ENCODE peak calls at places on chromosomes 6 and 20, in nine cellular contexts. I, W, H, C, Y, Q, J, Z and E are unnamed samples.

GRCh38 chr6:33702345-33702977 is 9.0 kb downstream of the UQCC2 start:
- DNase-seq in I (no peak), W (peak), H (no peak), C (no peak), Y (peak), Q (peak), J (peak), Z (no peak), E (no peak)

GRCh38 chr20:48769111-48769879 is 58.5 kb downstream of the PREX1 start:
- DNase-seq in I (peak), W (peak), H (peak), C (no peak), Y (no peak), Q (no peak), J (no peak), Z (peak), E (no peak)

GRCh38 chr20:50678213-50678898 is 13.0 kb downstream of the RIPOR3 start:
- DNase-seq in I (no peak), W (peak), H (no peak), C (no peak), Y (no peak), Q (no peak), J (no peak), Z (no peak), E (no peak)

GRCh38 chr6:45737331-45738056 is 278.2 kb downstream of the CLIC5 start:
- DNase-seq in I (no peak), W (no peak), H (no peak), C (no peak), Y (no peak), Q (no peak), J (no peak), Z (no peak), E (no peak)

GRCh38 chr6:1787109-1787466 is 177.4 kb downstream of the FOXC1 start:
- DNase-seq in I (no peak), W (no peak), H (no peak), C (no peak), Y (no peak), Q (no peak), J (no peak), Z (no peak), E (no peak)

GRCh38 chr6:13248953-13249432 is 79.3 kb downstream of the TBC1D7 start:
- DNase-seq in I (no peak), W (no peak), H (no peak), C (no peak), Y (no peak), Q (no peak), J (no peak), Z (no peak), E (no peak)

GRCh38 chr6:27237089-27237723 is 10.3 kb upstream of the PRSS16 start:
- DNase-seq in I (no peak), W (peak), H (no peak), C (no peak), Y (peak), Q (peak), J (peak), Z (no peak), E (peak)

GRCh38 chr6:38510205-38510604 is 129.5 kb downstream of the BTBD9 start:
- DNase-seq in I (no peak), W (peak), H (no peak), C (no peak), Y (peak), Q (peak), J (no peak), Z (no peak), E (no peak)

GRCh38 chr20:63941282-63942060 is 14.7 kb downstream of the UCKL1 start:
- DNase-seq in I (peak), W (no peak), H (no peak), C (peak), Y (peak), Q (no peak), J (no peak), Z (no peak), E (no peak)

GRCh38 chr6:79605061-79605460 is 26.1 kb upstream of the SH3BGRL2 start:
- DNase-seq in I (no peak), W (no peak), H (no peak), C (no peak), Y (no peak), Q (peak), J (no peak), Z (no peak), E (no peak)

GRCh38 chr6:7323074-7323473 is 10.1 kb upstream of the SSR1 start:
- DNase-seq in I (no peak), W (no peak), H (no peak), C (no peak), Y (no peak), Q (no peak), J (no peak), Z (no peak), E (no peak)

GRCh38 chr20:23078351-23078993 is 7.7 kb downstream of the CD93 start:
- DNase-seq in I (no peak), W (peak), H (no peak), C (no peak), Y (no peak), Q (peak), J (no peak), Z (no peak), E (no peak)

GRCh38 chr6:6057442-6058053 is 50.8 kb upstream of the NRN1 start:
- DNase-seq in I (no peak), W (peak), H (no peak), C (no peak), Y (peak), Q (peak), J (peak), Z (no peak), E (peak)

GRCh38 chr6:77034161-77034560 is 429.1 kb downstream of the HTR1B start:
- DNase-seq in I (no peak), W (peak), H (no peak), C (no peak), Y (peak), Q (peak), J (peak), Z (no peak), E (no peak)

GRCh38 chr20:38123021-38123587 is 42.0 kb downstream of the TGM2 start:
- DNase-seq in I (no peak), W (peak), H (no peak), C (no peak), Y (peak), Q (peak), J (no peak), Z (no peak), E (no peak)